ENCODE peak calls at places on chromosomes 1 and 21, in five cellular contexts. K is SJCRH30, R is fibroblast of lung, W is right atrium auricular region, D is tibial artery. G is an unnamed sample.
A peak's percentile ranks its signal among the peaks of the same experiment; 100 is the strongest.

GRCh38 chr1:51898090-51898734 is 19.7 kb upstream of the NRDC start:
- DNase-seq in K (no peak), R (peak; percentile 61), W (no peak), D (no peak), G (no peak)

GRCh38 chr1:85692730-85693314 is 15.4 kb downstream of the ZNHIT6 start:
- DNase-seq in K (peak; percentile 35), R (peak; percentile 84), W (no peak), D (no peak), G (no peak)

GRCh38 chr1:163307479-163308171 is 14.1 kb upstream of the NUF2 start:
- DNase-seq in K (no peak), R (peak; percentile 71), W (no peak), D (no peak), G (no peak)

GRCh38 chr1:36115931-36116330 is 9.1 kb downstream of the COL8A2 start:
- DNase-seq in K (no peak), R (no peak), W (no peak), D (no peak), G (no peak)

GRCh38 chr1:31750858-31751638 is 13.1 kb downstream of the ADGRB2 start:
- DNase-seq in K (no peak), R (peak; percentile 57), W (no peak), D (no peak), G (no peak)

GRCh38 chr1:40421348-40421693 is 29.0 kb upstream of the ZFP69B start:
- DNase-seq in K (no peak), R (no peak), W (no peak), D (no peak), G (no peak)

GRCh38 chr1:30196457-30196856 is 526.9 kb downstream of the MATN1 start:
- DNase-seq in K (no peak), R (no peak), W (no peak), D (no peak), G (no peak)

GRCh38 chr1:97159342-97159741 is 437.8 kb downstream of the PTBP2 start:
- DNase-seq in K (no peak), R (no peak), W (no peak), D (no peak), G (no peak)

GRCh38 chr1:209823143-209824041 is 4.4 kb upstream of the UTP25 start:
- DNase-seq in K (peak; percentile 87), R (peak; percentile 83), W (no peak), D (no peak), G (no peak)

GRCh38 chr1:226525750-226526149 is 22.8 kb upstream of the STUM start:
- DNase-seq in K (no peak), R (peak; percentile 75), W (no peak), D (no peak), G (no peak)

GRCh38 chr1:11967028-11967547 is 13.2 kb upstream of the MFN2 start:
- DNase-seq in K (peak; percentile 50), R (peak; percentile 40), W (no peak), D (no peak), G (peak; percentile 84)

GRCh38 chr1:88089961-88090360 is 594.1 kb upstream of the PKN2 start:
- DNase-seq in K (no peak), R (no peak), W (no peak), D (no peak), G (no peak)

GRCh38 chr1:112692681-112693080 is 14.2 kb downstream of the RHOC start:
- DNase-seq in K (no peak), R (no peak), W (peak; percentile 40), D (peak; percentile 11), G (no peak)

GRCh38 chr1:35845766-35846165 is 37.2 kb upstream of the AGO1 start:
- DNase-seq in K (peak; percentile 70), R (no peak), W (no peak), D (no peak), G (no peak)

GRCh38 chr1:188778578-188778977 is 1699.1 kb downstream of the BRINP3 start:
- DNase-seq in K (no peak), R (no peak), W (no peak), D (no peak), G (no peak)

GRCh38 chr21:18403685-18404084 is at the start of gene TMPRSS15:
- DNase-seq in K (no peak), R (no peak), W (no peak), D (no peak), G (no peak)

GRCh38 chr1:93442276-93442675 is 5.6 kb upstream of the FNBP1L start:
- DNase-seq in K (no peak), R (no peak), W (no peak), D (no peak), G (peak; percentile 60)

GRCh38 chr21:46121286-46122221 is 23.6 kb downstream of the COL6A2 start:
- DNase-seq in K (no peak), R (no peak), W (no peak), D (peak; percentile 12), G (no peak)

GRCh38 chr1:118988186-118989005 is at the start of gene TBX15:
- DNase-seq in K (peak; percentile 84), R (no peak), W (no peak), D (peak; percentile 81), G (no peak)

GRCh38 chr1:16111771-16112557 is 38.5 kb upstream of the FAM131C start:
- DNase-seq in K (peak; percentile 68), R (peak; percentile 88), W (peak; percentile 64), D (peak; percentile 57), G (no peak)

GRCh38 chr1:199279872-199280649 is 641.2 kb downstream of the PTPRC start:
- DNase-seq in K (no peak), R (no peak), W (no peak), D (no peak), G (no peak)

GRCh38 chr1:111961773-111962565 is 27.5 kb downstream of the KCND3 start:
- DNase-seq in K (no peak), R (no peak), W (no peak), D (no peak), G (no peak)

GRCh38 chr1:228166170-228166936 is 749 bp downstream of the IBA57 start:
- DNase-seq in K (peak; percentile 62), R (peak; percentile 54), W (peak; percentile 91), D (peak; percentile 69), G (peak; percentile 69)

GRCh38 chr1:160799641-160800040 is 3.7 kb downstream of the LY9 start:
- DNase-seq in K (no peak), R (no peak), W (no peak), D (no peak), G (no peak)

GRCh38 chr1:160798439-160798838 is 2.5 kb downstream of the LY9 start:
- DNase-seq in K (no peak), R (no peak), W (no peak), D (no peak), G (no peak)

GRCh38 chr1:160797163-160797797 is 1.3 kb downstream of the LY9 start:
- DNase-seq in K (no peak), R (no peak), W (no peak), D (no peak), G (no peak)

GRCh38 chr1:160795951-160796383 is at the start of gene LY9:
- DNase-seq in K (no peak), R (no peak), W (no peak), D (no peak), G (no peak)

GRCh38 chr1:160797861-160798273 is 1.9 kb downstream of the LY9 start:
- DNase-seq in K (no peak), R (no peak), W (no peak), D (no peak), G (no peak)
- H3K4me1 ChIP-seq in K (no peaks in the 10 kb centered on the region), R (no peaks in the 10 kb centered on the region), W (no peaks in the 10 kb centered on the region), D (no peaks in the 10 kb centered on the region), G (no peaks in the 10 kb centered on the region)

DNA sequence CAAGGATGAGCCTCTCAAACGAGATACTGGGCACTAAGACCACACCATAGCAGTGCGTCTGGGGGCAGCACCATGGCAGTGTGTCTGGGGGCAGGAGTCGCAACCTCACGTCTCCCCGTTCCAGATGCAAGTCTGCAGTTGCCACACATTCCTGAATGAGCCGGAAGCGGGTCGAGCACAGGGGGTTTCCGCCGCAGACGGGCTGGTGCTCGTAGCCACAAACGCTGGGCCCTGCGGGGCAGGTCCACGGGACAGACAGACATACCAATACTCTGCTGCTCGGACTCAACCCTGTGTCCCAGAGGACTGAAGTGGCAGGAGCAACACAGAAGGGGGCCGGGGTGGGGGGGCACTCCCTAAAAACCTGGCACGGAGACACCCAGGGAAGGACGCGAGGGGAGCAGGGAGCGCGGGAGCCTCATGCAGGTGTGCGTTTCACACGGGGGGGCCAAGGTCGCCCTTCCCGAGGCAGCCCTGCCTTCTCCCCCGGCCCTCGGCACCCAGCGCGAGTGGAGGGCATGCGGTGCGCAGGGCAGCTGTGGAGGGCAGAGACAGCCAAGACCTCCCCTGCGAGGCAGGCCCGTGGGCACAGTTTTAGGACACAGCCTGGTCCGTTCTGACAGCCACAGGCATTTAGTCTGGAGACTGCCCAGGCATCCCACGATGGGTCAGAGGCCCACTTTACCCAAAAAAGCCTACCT is 24.5 kb downstream of the PTTG1IP start:
- DNase-seq in K (no peak), R (no peak), W (no peak), D (no peak), G (no peak)
- H3K4me1 ChIP-seq in K (peaks cover 6% of the 10 kb centered on the region), R (peaks cover 13% of the 10 kb centered on the region), W (peaks cover 54% of the 10 kb centered on the region), D (peaks cover 20% of the 10 kb centered on the region), G (peaks cover 37% of the 10 kb centered on the region)

DNA sequence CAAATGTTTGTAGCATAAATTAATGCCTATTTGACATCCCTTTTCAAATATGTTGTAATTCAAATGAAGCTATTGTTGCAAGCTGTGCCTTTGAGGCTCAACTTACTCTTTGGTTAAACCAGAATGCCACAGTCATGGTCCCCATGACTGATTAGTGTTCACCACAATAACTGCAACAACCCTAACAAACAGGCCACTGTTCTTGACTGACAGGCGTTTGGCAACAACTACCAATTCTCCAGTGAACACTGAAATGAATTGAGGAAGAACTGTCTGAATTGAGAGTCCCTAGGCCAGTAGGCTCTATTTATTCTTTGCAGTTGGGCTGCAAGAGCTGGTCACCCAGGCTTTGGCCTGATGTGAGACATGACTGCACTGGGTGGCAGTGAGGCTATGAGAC is 6.6 kb upstream of the TMEM167B start:
- DNase-seq in K (peak; percentile 92), R (no peak), W (no peak), D (no peak), G (no peak)
- H3K4me1 ChIP-seq in K (peaks cover 31% of the 10 kb centered on the region), R (no peaks in the 10 kb centered on the region), W (no peaks in the 10 kb centered on the region), D (no peaks in the 10 kb centered on the region), G (no peaks in the 10 kb centered on the region)

DNA sequence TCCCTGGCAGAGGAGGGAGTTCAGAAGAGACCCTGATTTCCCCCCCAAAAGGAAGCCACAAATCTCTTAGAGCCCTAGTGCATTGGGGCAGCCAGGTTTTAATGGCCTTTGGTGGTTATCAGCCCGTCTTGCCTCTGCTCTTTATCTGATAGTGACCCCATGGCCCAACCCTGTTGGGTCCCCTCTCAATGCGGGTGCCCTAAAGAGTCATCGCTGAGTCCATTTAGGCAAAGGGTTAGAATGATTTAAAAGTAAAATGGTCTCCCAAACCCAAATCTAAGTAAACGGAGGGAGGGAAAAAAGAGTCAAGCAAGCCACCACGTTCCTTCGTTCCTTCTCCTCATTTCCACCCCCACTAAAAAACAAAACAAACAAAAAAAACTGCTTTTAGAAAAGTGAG is 164.0 kb downstream of the RUNX1 start:
- DNase-seq in K (peak; percentile 32), R (peak; percentile 43), W (no peak), D (no peak), G (no peak)
- H3K4me1 ChIP-seq in K (peaks cover 12% of the 10 kb centered on the region), R (peaks cover 10% of the 10 kb centered on the region), W (peaks cover 32% of the 10 kb centered on the region), D (peaks cover 42% of the 10 kb centered on the region), G (no peaks in the 10 kb centered on the region)

DNA sequence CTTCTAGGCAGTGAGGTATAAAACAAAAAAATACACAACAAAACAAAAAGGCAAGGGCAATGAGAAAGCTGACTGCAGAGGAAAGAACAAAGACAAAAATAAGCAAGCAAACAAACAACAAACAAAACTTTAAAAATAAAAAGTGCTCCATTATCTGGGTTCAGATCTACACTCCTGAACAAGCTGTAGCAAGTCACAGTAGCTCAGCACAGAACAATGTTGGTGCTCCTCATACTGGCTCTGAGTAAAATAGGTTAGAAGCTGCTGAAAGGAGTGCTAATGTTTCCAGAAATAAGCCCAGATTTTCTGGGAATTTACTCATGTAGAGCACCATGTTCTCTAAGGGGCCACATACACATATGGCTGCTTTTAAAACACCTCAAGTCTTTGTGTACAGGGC is 16.6 kb upstream of the DUSP10 start:
- DNase-seq in K (no peak), R (no peak), W (no peak), D (no peak), G (no peak)
- H3K4me1 ChIP-seq in K (no peaks in the 10 kb centered on the region), R (no peaks in the 10 kb centered on the region), W (no peaks in the 10 kb centered on the region), D (no peaks in the 10 kb centered on the region), G (no peaks in the 10 kb centered on the region)

G was measured in Caco-2.